ENCODE peak calls at places on chromosomes 11 and 22, in five cellular contexts. U, E, A, H and R are unnamed samples.

GRCh38 chr11:102323542-102324261 is 6.4 kb downstream of the BIRC3 start:
- DNase-seq in H (no peak), U (no peak), A (no peak), E (no peak), R (no peak)

GRCh38 chr11:12029738-12030363 is 21.4 kb upstream of the DKK3 start:
- DNase-seq in E (no peak), U (no peak), A (peak), H (no peak), R (no peak)

GRCh38 chr11:11537372-11537771 is 84.4 kb downstream of the GALNT18 start:
- DNase-seq in A (no peak), H (no peak), U (no peak), E (no peak), R (no peak)

GRCh38 chr11:33769542-33769941 is 4.8 kb downstream of the FBXO3 start:
- DNase-seq in E (no peak), U (no peak), A (no peak), H (no peak), R (no peak)

GRCh38 chr11:26676641-26677040 is 45.2 kb downstream of the SLC5A12 start:
- DNase-seq in H (no peak), U (no peak), E (no peak), A (no peak), R (no peak)

GRCh38 chr22:26463688-26464087 is 19.9 kb downstream of the HPS4 start:
- DNase-seq in E (no peak), U (no peak), A (no peak), H (no peak), R (no peak)

GRCh38 chr11:87361891-87362290 is 324.2 kb downstream of the TMEM135 start:
- DNase-seq in A (no peak), H (no peak), E (no peak), U (no peak), R (no peak)

GRCh38 chr11:33692013-33692504 is 8.6 kb downstream of the C11orf91 start:
- DNase-seq in H (peak), A (peak), E (no peak), U (no peak), R (no peak)

GRCh38 chr11:102780491-102780918 is at the start of gene MMP10:
- DNase-seq in A (peak), E (peak), U (no peak), H (peak), R (no peak)

GRCh38 chr11:67438121-67438902 is 830 bp upstream of the PTPRCAP start:
- DNase-seq in U (peak), A (no peak), H (no peak), E (no peak), R (no peak)

GRCh38 chr11:1005913-1006312 is 30.6 kb downstream of the MUC6 start:
- DNase-seq in E (no peak), A (no peak), U (no peak), H (peak), R (no peak)

GRCh38 chr22:50526849-50527801 is 1.7 kb upstream of the SCO2 start:
- DNase-seq in A (no peak), U (no peak), E (peak), H (no peak), R (no peak)

GRCh38 chr22:29309332-29310064 is 3.0 kb downstream of the GAS2L1 start:
- DNase-seq in U (no peak), A (no peak), H (no peak), E (no peak), R (no peak)

GRCh38 chr11:66886671-66887221 is 29.9 kb downstream of the LRFN4 start:
- DNase-seq in U (no peak), A (no peak), H (no peak), E (no peak), R (no peak)

GRCh38 chr11:2665747-2666710 is 33.8 kb downstream of the KCNQ1OT1 start:
- DNase-seq in A (no peak), H (no peak), E (no peak), U (no peak), R (no peak)

GRCh38 chr11:75896843-75897419 is 81.9 kb downstream of the UVRAG start:
- DNase-seq in H (peak), A (peak), E (peak), U (no peak), R (no peak)

GRCh38 chr11:9858822-9859221 is 194.9 kb downstream of the SWAP70 start:
- DNase-seq in U (no peak), E (no peak), H (no peak), A (no peak), R (no peak)

GRCh38 chr11:120327311-120327710 is 2.2 kb downstream of the TLCD5 start:
- DNase-seq in U (no peak), A (no peak), E (no peak), H (no peak), R (no peak)

GRCh38 chr11:11782532-11783110 is 59.2 kb upstream of the USP47 start:
- DNase-seq in U (no peak), E (no peak), H (no peak), A (no peak), R (no peak)